ENCODE peak calls at places on chromosome 6, in four cellular contexts. D is osteoblast, Y is adrenal gland, Q is A549. W is an unnamed sample. For H3K4me1, the result is how much of the 10 kb centered on the place peaks cover.

GRCh38 chr6:15249371-15250019 is 3.6 kb downstream of the JARID2 start:
- DNase-seq in Q (no peak), Y (no peak), D (peak), W (peak)

GRCh38 chr6:15658345-15658744 is 4.5 kb downstream of the DTNBP1 start:
- DNase-seq in D (no peak), Q (no peak), Y (no peak), W (no peak)

GRCh38 chr6:111874030-111874425 is 776 bp upstream of the FYN start:
- DNase-seq in Q (no peak), D (peak), Y (no peak), W (no peak)

GRCh38 chr6:169472786-169473416 is 219.3 kb upstream of the THBS2 start:
- DNase-seq in D (no peak), Q (no peak), Y (no peak), W (no peak)

GRCh38 chr6:138689849-138690248 is 83.7 kb upstream of the CCDC28A start:
- DNase-seq in D (no peak), Y (no peak), Q (no peak), W (no peak)

GRCh38 chr6:21792177-21792576 is 198.6 kb downstream of the SOX4 start:
- DNase-seq in Y (no peak), D (no peak), Q (no peak), W (no peak)

GRCh38 chr6:155221086-155221485 is 42.7 kb upstream of the CLDN20 start:
- DNase-seq in D (no peak), Y (no peak), Q (no peak), W (no peak)

GRCh38 chr6:36853325-36853724 is 14.1 kb upstream of the CPNE5 start:
- DNase-seq in D (peak), Q (no peak), Y (peak), W (no peak)

GRCh38 chr6:158631678-158632537 is 12.6 kb downstream of the DYNLT1 start:
- DNase-seq in Q (peak), D (peak), Y (peak), W (no peak)

GRCh38 chr6:169026175-169026574 is 227.5 kb downstream of the THBS2 start:
- DNase-seq in Y (no peak), D (no peak), Q (no peak), W (no peak)

GRCh38 chr6:112841553-112842337 is 494.6 kb downstream of the RFPL4B start:
- DNase-seq in Q (no peak), Y (no peak), D (no peak), W (no peak)

GRCh38 chr6:13427346-13427745 is 60.1 kb downstream of the GFOD1 start:
- DNase-seq in Y (no peak), Q (no peak), D (no peak), W (no peak)

GRCh38 chr6:90790696-90791095 is 203.8 kb upstream of the MAP3K7 start:
- DNase-seq in Q (no peak), Y (no peak), D (peak), W (no peak)

GRCh38 chr6:21265264-21266044 is 328.1 kb upstream of the SOX4 start:
- DNase-seq in D (no peak), Q (no peak), Y (no peak), W (no peak)

GRCh38 chr6:74891358-74891811 is 314.5 kb downstream of the COL12A1 start:
- DNase-seq in D (peak), Y (no peak), Q (no peak), W (no peak)

GRCh38 chr6:5061152-5061551 is 24.0 kb upstream of the PPP1R3G start:
- DNase-seq in D (no peak), Y (no peak), Q (no peak), W (no peak)

GRCh38 chr6:41858703-41859102 is 36.5 kb downstream of the USP49 start:
- DNase-seq in D (peak), Y (no peak), Q (no peak), W (no peak)

GRCh38 chr6:15131234-15132195 is 114.4 kb upstream of the JARID2 start:
- DNase-seq in D (no peak), Q (no peak), Y (no peak), W (no peak)

GRCh38 chr6:73630401-73630800 is 23.4 kb downstream of the SLC17A5 start:
- DNase-seq in Q (no peak), D (no peak), Y (no peak), W (no peak)

GRCh38 chr6:24899647-24900325 is 36.0 kb downstream of the RIPOR2 start:
- DNase-seq in D (no peak), Y (no peak), Q (no peak), W (no peak)

GRCh38 chr6:12313992-12314589 is 23.9 kb downstream of the EDN1 start:
- DNase-seq in D (peak), Y (no peak), Q (no peak), W (no peak)

GRCh38 chr6:159312204-159312603 is 143.0 kb downstream of the FNDC1 start:
- DNase-seq in Q (no peak), Y (no peak), D (peak), W (no peak)

GRCh38 chr6:44278774-44279697 is 8.8 kb downstream of the TMEM151B start:
- DNase-seq in Y (no peak), D (no peak), Q (no peak), W (no peak)

GRCh38 chr6:155317186-155317585 is 2.9 kb upstream of the TFB1M start:
- DNase-seq in D (no peak), Q (no peak), Y (no peak), W (no peak)

DNA sequence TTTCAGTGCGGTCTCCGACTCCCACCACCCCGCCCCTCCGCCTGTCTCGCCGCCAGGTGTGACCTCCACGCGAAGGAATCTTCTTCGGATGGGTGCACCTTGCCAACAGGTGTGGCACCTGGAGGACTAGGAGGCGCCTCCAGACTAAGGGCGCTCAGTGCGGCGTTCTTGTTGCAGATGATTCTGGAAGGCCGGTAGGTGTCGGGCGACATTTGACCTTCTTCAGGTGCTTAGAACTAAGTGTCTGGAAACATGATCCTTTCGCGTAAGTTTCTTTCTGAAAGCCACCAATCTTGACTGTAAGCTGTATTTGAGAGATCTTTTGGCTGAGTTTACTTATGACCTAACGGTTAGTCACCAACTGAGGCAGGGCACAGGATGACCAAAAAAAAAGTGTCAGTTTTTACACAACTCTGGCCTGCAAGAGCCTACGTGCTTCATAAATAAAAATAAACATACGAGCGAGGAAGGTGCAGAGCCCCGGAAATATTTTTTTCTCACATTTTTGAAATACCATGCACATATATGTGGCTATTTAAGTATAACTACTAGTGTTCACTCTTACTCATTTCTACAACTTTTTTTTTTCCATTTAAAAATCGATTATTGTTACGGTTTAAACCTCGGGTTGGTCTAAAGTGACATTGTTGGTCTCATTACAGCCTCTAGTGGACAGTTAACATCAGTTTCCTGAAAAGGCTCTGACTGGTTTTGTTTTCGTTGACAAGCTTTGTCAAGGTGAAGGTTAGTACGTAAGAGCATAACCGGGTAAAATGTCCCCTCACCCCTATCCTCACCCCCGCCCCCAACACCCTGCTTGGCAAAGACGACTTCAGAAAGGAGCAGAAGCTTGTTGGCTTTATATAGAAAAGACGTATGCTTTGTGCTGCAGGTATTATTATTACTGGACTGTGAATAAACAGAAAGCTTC is 1.6 kb upstream of the ATXN1 start:
- DNase-seq in D (peak), Y (peak), Q (peak), W (peak)
- H3K4me3 ChIP-seq in D (peak), Y (peak), Q (peak), W (peak)

DNA sequence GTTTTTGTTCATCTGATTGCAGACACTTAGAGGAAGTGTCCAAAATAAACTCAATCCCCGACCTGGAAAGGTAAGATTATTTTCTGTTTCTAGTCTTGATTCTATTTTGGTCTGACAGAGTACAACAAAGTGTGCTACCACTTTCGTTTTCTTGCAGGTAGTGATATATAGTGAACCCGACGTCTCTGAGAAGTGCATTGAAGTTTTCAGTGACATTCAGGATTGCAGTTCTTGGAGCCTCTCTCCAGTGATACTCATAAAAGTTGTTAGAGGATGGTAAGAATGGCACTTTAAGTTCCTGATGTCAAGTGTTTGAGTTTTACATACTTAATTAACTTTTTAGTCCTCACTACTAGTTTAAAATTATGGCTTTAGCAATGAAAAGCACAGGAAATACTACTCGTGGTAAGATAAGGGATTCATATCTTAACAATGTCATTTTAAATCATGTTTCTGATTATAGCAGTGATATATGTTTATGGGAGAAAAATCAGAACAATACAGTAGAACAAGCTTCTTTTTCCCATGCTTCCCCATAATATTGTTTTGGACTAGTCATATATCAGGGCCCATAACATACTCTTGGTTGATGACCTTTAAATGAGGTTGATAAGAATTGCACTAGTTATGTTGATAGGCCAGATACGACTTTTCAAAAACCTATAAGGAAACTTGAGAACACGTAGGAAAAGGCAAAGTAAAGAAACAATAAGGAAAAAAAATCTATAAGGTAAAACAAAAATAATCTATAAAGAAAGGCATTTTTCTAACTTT is 104.0 kb downstream of the RTN4IP1 start:
- DNase-seq in Y (no peak), D (no peak), Q (no peak), W (no peak)
- H3K4me1 ChIP-seq in Y (under half), D (under half), Q (under half), W (under half)

DNA sequence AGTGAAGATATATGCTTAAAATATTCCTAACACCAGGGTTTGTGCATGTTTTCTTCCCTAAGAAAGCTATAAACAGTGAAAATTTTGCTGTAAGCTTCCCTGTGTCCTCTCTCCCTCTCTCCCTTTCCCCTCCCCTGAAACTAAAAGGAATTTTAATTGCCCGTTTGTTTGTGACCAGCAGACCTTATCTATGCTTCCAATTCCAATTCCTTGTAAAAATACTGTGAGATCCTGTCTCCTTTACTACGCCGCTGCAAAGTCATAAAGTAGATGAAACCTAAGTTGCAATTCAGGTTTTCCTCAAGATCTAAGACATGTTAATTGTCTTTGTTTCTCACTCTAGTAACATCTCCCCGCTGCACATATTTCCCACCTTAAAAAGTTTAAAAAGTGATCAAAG is 82.3 kb downstream of the DNAH8 start:
- DNase-seq in Q (no peak), D (no peak), Y (no peak), W (no peak)
- H3K4me3 ChIP-seq in Q (no peak), D (no peak), Y (no peak), W (no peak)

GRCh38 chr6:1607236-1607556 is 2.5 kb upstream of the FOXC1 start:
- DNase-seq in Q (no peak), D (no peak), Y (no peak), W (no peak)

GRCh38 chr6:1604991-1605821 is 4.5 kb upstream of the FOXC1 start:
- DNase-seq in Q (no peak), D (peak), Y (no peak), W (no peak)

GRCh38 chr6:1606533-1607235 is 3.0 kb upstream of the FOXC1 start:
- DNase-seq in D (peak), Y (no peak), Q (no peak), W (peak)

GRCh38 chr6:1604347-1604990 is 5.2 kb upstream of the FOXC1 start:
- DNase-seq in Q (no peak), D (peak), Y (peak), W (peak)

DNA sequence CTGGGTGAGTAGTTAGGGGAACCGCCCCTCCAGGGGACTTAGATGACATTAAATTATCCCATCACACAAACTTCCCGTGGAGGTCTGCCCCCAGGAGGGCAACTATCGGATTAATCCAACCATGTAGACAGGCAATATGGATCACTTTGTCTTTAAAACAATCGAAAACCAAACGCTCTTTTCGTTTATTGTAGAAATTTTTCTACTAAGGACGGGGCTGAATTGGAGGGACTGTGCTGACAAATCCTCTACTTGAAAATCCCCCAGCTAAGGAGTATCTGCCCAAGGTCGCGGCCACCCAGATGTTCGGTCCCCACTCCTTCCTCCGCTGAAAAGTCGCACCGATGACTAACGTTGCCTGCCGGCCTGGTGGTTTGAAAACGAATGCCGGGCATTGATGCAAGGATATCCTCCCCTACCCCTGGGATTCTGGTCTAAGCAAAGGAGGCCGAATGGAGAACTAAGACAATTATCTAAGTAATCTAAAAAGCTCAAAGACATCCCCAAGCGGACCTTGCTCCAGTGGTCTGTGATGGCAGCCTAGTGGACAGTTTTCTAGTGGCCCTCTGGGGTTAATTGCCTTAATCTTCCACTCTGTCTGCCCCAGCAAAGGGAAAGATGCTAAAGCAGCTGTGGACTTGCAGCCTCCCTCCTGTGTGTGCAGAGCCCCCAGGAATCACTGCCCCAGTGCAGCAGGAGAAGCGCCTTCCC is 3.7 kb upstream of the FOXC1 start:
- DNase-seq in Y (no peak), Q (no peak), D (peak), W (no peak)
- H3K4me1 ChIP-seq in Y (under half), Q (under half), D (under half), W (under half)

DNA sequence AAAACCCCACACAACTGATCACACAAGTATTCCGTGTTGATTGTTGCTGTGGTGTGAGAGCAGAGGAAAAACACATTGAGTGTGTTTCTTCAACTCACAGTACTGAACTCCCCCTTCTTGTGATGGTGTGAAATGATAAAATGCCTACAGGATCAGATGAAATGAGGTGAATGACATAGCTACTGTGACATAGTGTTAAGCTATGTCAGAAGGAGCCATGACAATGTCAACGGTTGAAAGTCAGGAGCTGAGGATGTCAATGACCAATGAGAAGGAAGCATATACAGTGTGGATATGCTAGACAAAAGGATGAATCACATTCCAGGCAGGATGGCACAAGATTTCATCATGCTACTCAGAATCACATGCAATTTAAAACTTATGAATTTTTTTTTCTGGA is 38.8 kb downstream of the WASF1 start:
- DNase-seq in D (no peak), Y (no peak), Q (peak), W (no peak)
- H3K4me3 ChIP-seq in D (no peak), Y (no peak), Q (no peak), W (no peak)

GRCh38 chr6:71473908-71474307 is 185.3 kb downstream of the OGFRL1 start:
- DNase-seq in Q (no peak), D (peak), Y (peak), W (no peak)
- H3K4me1 ChIP-seq in Q (under half), D (under half), Y (under half), W (under half)